ENCODE peak calls at places on chromosomes 7 and 10, in five cellular contexts. P, C, O, D and H are unnamed samples.
A peak's percentile ranks its signal among the peaks of the same experiment; 100 is the strongest.

GRCh38 chr10:15168296-15168780 is at the start of gene NMT2:
- DNase-seq in P (peak; percentile 83), C (no peak), O (no peak), D (peak; percentile 73), H (peak; percentile 43)

GRCh38 chr10:72260215-72260587 is 13.5 kb upstream of the DDIT4 start:
- DNase-seq in P (no peak), C (no peak), O (peak; percentile 44), D (no peak), H (no peak)

GRCh38 chr10:62046522-62047239 is 145.2 kb downstream of the ARID5B start:
- DNase-seq in P (no peak), C (peak; percentile 63), O (no peak), D (no peak), H (peak; percentile 50)

GRCh38 chr7:135790371-135790977 is 41.9 kb upstream of the FAM180A start:
- DNase-seq in P (no peak), C (no peak), O (no peak), D (peak; percentile 49), H (no peak)

GRCh38 chr7:42843209-42843800 is 68.6 kb downstream of the C7orf25 start:
- DNase-seq in P (no peak), C (peak; percentile 54), O (peak; percentile 40), D (no peak), H (peak; percentile 13)

GRCh38 chr7:106521115-106521514 is 139.8 kb downstream of the CCDC71L start:
- DNase-seq in P (no peak), C (no peak), O (no peak), D (no peak), H (no peak)

GRCh38 chr10:103800789-103801540 is 54.4 kb downstream of the SH3PXD2A start:
- DNase-seq in P (peak; percentile 80), C (no peak), O (no peak), D (no peak), H (no peak)

GRCh38 chr7:1159933-1160664 is at the start of gene ZFAND2A:
- DNase-seq in P (peak; percentile 98), C (peak; percentile 98), O (peak; percentile 99), D (peak; percentile 97), H (peak; percentile 98)

GRCh38 chr7:151716339-151716722 is 160.6 kb downstream of the PRKAG2 start:
- DNase-seq in P (no peak), C (no peak), O (peak; percentile 82), D (no peak), H (no peak)

GRCh38 chr7:127654404-127655392 is 2.7 kb downstream of the SND1 start:
- DNase-seq in P (no peak), C (no peak), O (no peak), D (no peak), H (no peak)

GRCh38 chr7:40148671-40149070 is 13.9 kb downstream of the SUGCT start:
- DNase-seq in P (no peak), C (no peak), O (no peak), D (no peak), H (no peak)

GRCh38 chr7:113267271-113267670 is 148.9 kb upstream of the SMIM30 start:
- DNase-seq in P (no peak), C (no peak), O (no peak), D (no peak), H (no peak)

GRCh38 chr10:71156436-71156835 is 55.9 kb upstream of the UNC5B start:
- DNase-seq in P (no peak), C (no peak), O (no peak), D (no peak), H (no peak)

GRCh38 chr10:83932245-83932644 is 207.1 kb upstream of the GHITM start:
- DNase-seq in P (no peak), C (no peak), O (no peak), D (no peak), H (no peak)

GRCh38 chr7:40572810-40573470 is 438.1 kb downstream of the SUGCT start:
- DNase-seq in P (no peak), C (no peak), O (no peak), D (no peak), H (no peak)

GRCh38 chr10:27364028-27364427 is 123.4 kb upstream of the ACBD5 start:
- DNase-seq in P (no peak), C (no peak), O (no peak), D (no peak), H (no peak)

GRCh38 chr10:44517635-44518034 is 132.7 kb upstream of the CXCL12 start:
- DNase-seq in P (no peak), C (no peak), O (no peak), D (no peak), H (no peak)

GRCh38 chr10:120963053-120963533 is 111.9 kb downstream of the WDR11 start:
- DNase-seq in P (no peak), C (no peak), O (no peak), D (no peak), H (no peak)

GRCh38 chr7:4549681-4550080 is 132.4 kb upstream of the FOXK1 start:
- DNase-seq in P (no peak), C (no peak), O (no peak), D (no peak), H (no peak)

GRCh38 chr7:127976056-127976455 is 55.2 kb downstream of the LRRC4 start:
- DNase-seq in P (no peak), C (no peak), O (peak; percentile 75), D (no peak), H (no peak)

GRCh38 chr10:82814635-82815034 is 939.6 kb downstream of the NRG3 start:
- DNase-seq in P (no peak), C (no peak), O (no peak), D (no peak), H (no peak)

GRCh38 chr7:100752994-100753393 is 19.6 kb downstream of the ZAN start:
- DNase-seq in P (no peak), C (no peak), O (no peak), D (no peak), H (no peak)

GRCh38 chr10:48710647-48711046 is 26.0 kb downstream of the WDFY4 start:
- DNase-seq in P (no peak), C (no peak), O (no peak), D (no peak), H (no peak)

GRCh38 chr7:88927-89921 is 103.1 kb upstream of the FAM20C start:
- DNase-seq in P (no peak), C (peak; percentile 51), O (peak; percentile 51), D (no peak), H (no peak)

GRCh38 chr7:5229451-5230271 is 39.6 kb downstream of the WIPI2 start:
- DNase-seq in P (no peak), C (no peak), O (no peak), D (no peak), H (no peak)

GRCh38 chr10:95552680-95553342 is 8.4 kb downstream of the SORBS1 start:
- DNase-seq in P (no peak), C (no peak), O (no peak), D (no peak), H (no peak)

DNA sequence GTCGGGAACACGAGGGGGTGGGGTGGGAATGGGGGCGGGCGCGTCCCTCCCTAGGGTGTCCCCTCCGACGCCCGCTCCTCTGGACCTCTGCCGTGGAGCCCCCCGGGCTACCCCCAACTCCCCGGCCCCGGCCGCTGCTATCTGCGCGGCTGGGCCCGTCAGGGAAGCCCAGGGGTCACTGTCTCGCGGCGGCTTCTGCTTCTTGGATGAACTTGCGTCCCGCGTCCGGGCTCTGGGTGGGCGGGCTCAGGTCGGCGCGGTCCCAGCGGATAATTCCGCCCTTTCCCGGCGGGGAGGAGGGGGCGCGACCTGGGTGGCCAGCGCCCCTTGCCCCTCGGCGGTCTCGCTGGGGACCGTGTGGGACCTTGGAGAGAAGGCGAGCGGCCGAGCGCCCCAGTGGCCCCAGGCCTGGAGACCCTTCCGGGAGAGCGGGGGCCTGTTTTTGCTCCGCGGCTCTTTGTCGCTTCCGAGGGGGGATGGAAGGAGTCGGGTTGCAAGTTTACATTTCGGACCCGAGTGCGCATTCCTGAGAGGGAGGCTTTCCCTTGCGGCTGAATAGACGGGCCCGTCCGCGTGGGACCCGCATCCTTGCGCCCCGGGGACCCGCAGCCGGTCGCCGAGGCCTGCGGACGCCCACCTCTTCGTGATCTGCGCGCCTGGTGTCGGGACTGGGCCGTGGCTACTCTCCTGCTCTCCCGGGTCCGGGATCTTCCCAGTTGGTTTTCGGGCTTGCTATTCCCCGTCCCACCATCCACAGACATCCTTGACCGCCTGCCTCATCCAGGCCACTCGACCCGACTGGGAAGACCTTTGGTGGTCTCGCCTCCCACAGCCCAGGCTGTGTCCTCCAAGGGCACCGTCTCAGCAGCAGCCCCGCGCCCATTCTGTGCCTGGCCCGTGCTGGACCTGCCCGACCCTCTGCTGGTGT is 812 bp downstream of the DOCK1 start:
- DNase-seq in P (peak; percentile 32), C (peak; percentile 39), O (peak; percentile 33), D (no peak), H (no peak)
- TF ChIP-seq POLR2A in P (no peak), C (no peak), O (no peak), D (no peak), H (no peak)

DNA sequence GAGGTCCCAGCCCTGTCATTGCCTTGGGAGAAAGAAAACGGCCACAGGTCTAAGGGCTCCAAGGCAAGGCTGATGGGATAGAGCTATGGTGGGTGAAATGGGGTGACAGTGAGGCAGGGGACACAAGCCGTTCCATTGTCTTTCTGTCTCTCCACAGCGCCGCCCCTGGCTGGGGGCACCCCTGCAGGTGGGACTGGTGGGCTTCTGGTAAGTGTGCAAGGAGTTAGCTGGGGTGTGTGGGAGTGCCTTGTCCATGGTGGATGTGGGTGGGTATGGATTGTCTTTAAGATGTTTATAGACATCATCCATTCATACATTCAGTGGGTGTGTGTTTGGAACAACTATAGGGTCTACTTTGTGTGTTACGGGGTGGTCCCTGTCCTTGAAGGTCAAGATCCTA is 7.5 kb downstream of the SFXN3 start:
- DNase-seq in P (no peak), C (no peak), O (no peak), D (no peak), H (no peak)
- TF ChIP-seq CTCF in P (no peak), C (no peak), O (no peak), D (no peak), H (no peak)

GRCh38 chr7:142854505-142855400 is at the start of gene EPHB6:
- DNase-seq in P (peak; percentile 47), C (peak; percentile 89), O (peak; percentile 89), D (peak; percentile 73), H (peak; percentile 63)
- TF ChIP-seq POLR2A in P (no peak), C (no peak), O (no peak), D (no peak), H (no peak)

DNA sequence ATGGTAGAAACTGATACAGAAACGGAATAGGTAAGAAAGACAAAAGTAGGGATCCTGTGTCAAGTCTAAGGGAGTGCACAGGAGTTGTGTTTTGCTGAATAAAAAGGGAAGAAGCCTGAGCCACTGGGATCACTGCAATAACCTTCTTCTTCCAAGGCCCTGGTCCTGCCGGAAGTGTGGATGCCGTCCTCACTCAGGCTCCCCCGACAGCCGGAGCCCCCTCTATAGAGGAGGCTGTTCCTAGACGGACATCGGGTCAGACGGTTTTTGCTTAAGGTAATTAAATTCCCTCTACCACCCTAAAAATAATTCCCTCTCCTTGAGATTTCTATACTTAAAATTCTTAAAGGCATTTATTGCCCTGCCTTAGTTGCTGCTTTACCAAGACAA is 566.9 kb downstream of the PTPRN2 start:
- DNase-seq in P (no peak), C (no peak), O (peak; percentile 15), D (no peak), H (no peak)
- TF ChIP-seq CTCF in P (no peak), C (no peak), O (no peak), D (no peak), H (no peak)

GRCh38 chr7:29146082-29146706 is at the start of gene CPVL:
- DNase-seq in P (peak; percentile 22), C (peak; percentile 41), O (peak; percentile 28), D (peak; percentile 62), H (peak; percentile 49)
- TF ChIP-seq POLR2A in P (no peak), C (no peak), O (no peak), D (no peak), H (peak; percentile 51)

GRCh38 chr10:111037868-111038267 is 39.0 kb upstream of the ADRA2A start:
- DNase-seq in P (no peak), C (no peak), O (no peak), D (no peak), H (no peak)
- TF ChIP-seq CTCF in P (no peak), C (no peak), O (no peak), D (no peak), H (no peak)